ENCODE peak calls at places on chromosomes 7 and 10, in five cellular contexts. Y is SK-N-SH, K is GM12878, Z is K562, Q is HepG2. O is an unnamed sample.

GRCh38 chr7:50663396-50664102 is 98.3 kb upstream of the DDC start:
- DNase-seq in Q (no peak), Z (no peak), Y (no peak), K (no peak), O (no peak)

GRCh38 chr7:2596636-2597635 is 34.9 kb upstream of the TTYH3 start:
- DNase-seq in Q (no peak), Z (no peak), Y (no peak), K (no peak), O (no peak)

GRCh38 chr7:158645842-158646241 is 58.2 kb upstream of the PTPRN2 start:
- DNase-seq in Z (no peak), Y (no peak), K (no peak), Q (no peak), O (no peak)

GRCh38 chr10:120984221-120984620 is 133.1 kb downstream of the WDR11 start:
- DNase-seq in Q (no peak), Z (no peak), Y (no peak), K (no peak), O (no peak)

GRCh38 chr7:1026721-1027151 is 17.6 kb upstream of the GPR146 start:
- DNase-seq in Y (no peak), Q (no peak), Z (no peak), K (no peak), O (no peak)

GRCh38 chr7:55144333-55144954 is 125.6 kb downstream of the EGFR start:
- DNase-seq in Q (no peak), Z (peak), K (no peak), Y (peak), O (no peak)

GRCh38 chr10:75048669-75049098 is 62.8 kb upstream of the SAMD8 start:
- DNase-seq in Z (no peak), Y (no peak), Q (no peak), K (no peak), O (no peak)

GRCh38 chr10:110410329-110411046 is 87.2 kb upstream of the DUSP5 start:
- DNase-seq in Z (peak), Q (peak), K (no peak), Y (no peak), O (no peak)

GRCh38 chr10:3987142-3987974 is 202.3 kb upstream of the KLF6 start:
- DNase-seq in Q (no peak), Y (peak), Z (no peak), K (no peak), O (no peak)

GRCh38 chr10:43304687-43305333 is 37.9 kb upstream of the RASGEF1A start:
- DNase-seq in K (no peak), Y (peak), Q (no peak), Z (no peak), O (peak)

GRCh38 chr10:110827872-110828271 is 43.9 kb upstream of the PDCD4 start:
- DNase-seq in Y (no peak), K (no peak), Q (no peak), Z (no peak), O (no peak)

GRCh38 chr7:157997080-157997440 is 590.6 kb downstream of the PTPRN2 start:
- DNase-seq in K (no peak), Q (no peak), Y (no peak), Z (no peak), O (no peak)

GRCh38 chr7:154204046-154204445 is 151.8 kb downstream of the DPP6 start:
- DNase-seq in Q (no peak), Y (no peak), K (no peak), Z (no peak), O (no peak)

GRCh38 chr10:114749014-114749413 is 72.6 kb upstream of the FHIP2A start:
- DNase-seq in Y (no peak), K (no peak), Q (no peak), Z (peak), O (no peak)

GRCh38 chr7:94980418-94981142 is 73.2 kb downstream of the PPP1R9A start:
- DNase-seq in K (no peak), Y (no peak), Q (peak), Z (no peak), O (no peak)

GRCh38 chr10:69327463-69328345 is 49.4 kb downstream of the HK1 start:
- DNase-seq in K (no peak), Y (no peak), Z (peak), Q (no peak), O (peak)

GRCh38 chr10:408223-408622 is 273.0 kb downstream of the ZMYND11 start:
- DNase-seq in Q (no peak), Y (no peak), Z (no peak), K (no peak), O (no peak)

GRCh38 chr7:100155553-100156317 is 2.8 kb downstream of the TRAPPC14 start:
- DNase-seq in Z (no peak), Y (peak), K (no peak), Q (no peak), O (no peak)

GRCh38 chr10:90007226-90007625 is 305.8 kb downstream of the KIF20B start:
- DNase-seq in Y (no peak), K (no peak), Q (no peak), Z (no peak), O (no peak)

GRCh38 chr7:135925205-135925604 is 52.0 kb downstream of the MTPN start:
- DNase-seq in Z (no peak), K (no peak), Y (no peak), Q (no peak), O (no peak)

GRCh38 chr7:76089865-76090495 is 42.1 kb downstream of the MDH2 start:
- DNase-seq in K (peak), Q (no peak), Y (no peak), Z (no peak), O (no peak)

GRCh38 chr10:97538401-97538800 is 34.2 kb upstream of the ANKRD2 start:
- DNase-seq in Z (no peak), Q (no peak), K (no peak), Y (no peak), O (no peak)

GRCh38 chr10:18293536-18294510 is 153.6 kb downstream of the CACNB2 start:
- DNase-seq in Q (no peak), Z (no peak), K (peak), Y (no peak), O (no peak)

GRCh38 chr7:92255308-92255707 is 9.5 kb downstream of the ANKIB1 start:
- DNase-seq in Q (no peak), Z (peak), Y (no peak), K (no peak), O (no peak)

GRCh38 chr10:21327239-21327993 is 198.1 kb downstream of the SKIDA1 start:
- DNase-seq in K (no peak), Q (no peak), Y (no peak), Z (no peak), O (no peak)

GRCh38 chr7:155824195-155824915 is 12.1 kb upstream of the SHH start:
- DNase-seq in Z (no peak), K (no peak), Y (no peak), Q (no peak), O (no peak)
- TF ChIP-seq REST in Z (no peak), K (no peak), Y (no peak), Q (no peak), O (no peak)

GRCh38 chr7:139893999-139894398 is 64.9 kb downstream of the TBXAS1 start:
- DNase-seq in Z (no peak), Q (no peak), K (no peak), Y (no peak), O (no peak)

GRCh38 chr7:139887895-139888518 is 58.9 kb downstream of the TBXAS1 start:
- DNase-seq in Y (no peak), Q (no peak), Z (peak), K (no peak), O (no peak)

GRCh38 chr7:139886899-139887298 is 57.8 kb downstream of the TBXAS1 start:
- DNase-seq in Q (no peak), Y (no peak), Z (no peak), K (no peak), O (no peak)

GRCh38 chr7:139886206-139886605 is 57.1 kb downstream of the TBXAS1 start:
- DNase-seq in Z (no peak), Q (no peak), K (no peak), Y (no peak), O (peak)

DNA sequence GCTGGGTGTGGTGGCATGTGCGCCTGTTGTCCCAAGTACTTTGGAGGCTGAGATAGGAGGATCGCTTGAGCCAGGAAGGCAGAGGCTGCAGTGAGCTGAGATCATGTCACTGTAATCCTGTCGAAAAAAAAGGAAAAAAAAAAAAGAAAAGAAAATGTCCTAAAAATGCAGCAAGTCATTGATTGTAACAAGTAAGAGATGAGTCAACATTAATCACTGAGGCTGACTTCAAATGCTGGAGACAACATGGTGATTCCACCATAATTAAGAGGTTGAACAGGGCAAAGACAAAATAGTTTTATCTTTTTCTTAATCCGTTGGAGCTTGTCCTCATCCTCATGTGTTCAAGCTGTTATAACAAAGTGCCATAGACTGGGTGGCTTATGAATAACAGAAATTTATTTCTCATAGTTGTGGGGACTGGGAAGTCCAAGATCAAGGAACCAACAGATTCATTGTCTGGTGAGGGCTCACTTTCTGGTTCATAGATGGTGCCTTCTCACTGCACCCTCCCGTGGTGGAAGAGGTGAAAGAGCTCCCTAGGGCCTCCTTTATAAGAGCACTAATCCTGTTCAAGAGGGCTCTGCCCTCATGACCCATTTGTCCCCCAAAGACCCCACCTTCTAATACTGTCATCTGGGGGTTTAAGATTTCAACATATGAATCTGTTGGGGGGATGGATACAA is 60.3 kb downstream of the TBXAS1 start:
- DNase-seq in K (no peak), Z (no peak), Q (peak), Y (no peak), O (no peak)
- TF ChIP-seq GABPA in K (no peak), Z (no peak), Q (no peak), Y (no peak), O (no peak)

DNA sequence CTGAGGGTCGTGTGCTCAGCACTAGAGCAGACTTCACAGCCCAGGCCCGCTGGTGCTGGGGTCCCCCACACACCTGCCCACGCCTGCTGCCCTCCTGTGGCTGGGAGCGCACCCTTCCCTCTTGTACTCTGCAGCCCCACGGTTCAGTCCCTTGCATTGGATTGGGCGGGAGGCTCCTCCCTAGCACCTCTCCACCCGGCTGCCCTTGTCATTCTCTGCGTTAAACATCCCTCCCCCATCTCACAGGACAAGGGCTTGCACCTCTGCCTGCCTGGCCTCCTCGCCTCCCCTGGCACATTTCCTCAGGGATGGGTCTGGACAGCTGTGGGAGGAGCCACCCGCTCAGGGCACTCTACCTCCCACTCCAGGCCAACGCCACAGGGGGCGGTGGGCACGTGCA is 68.7 kb downstream of the ALOX5 start:
- DNase-seq in Y (no peak), Q (no peak), K (no peak), Z (peak), O (no peak)
- TF ChIP-seq REST in Y (no peak), Q (no peak), K (no peak), Z (no peak), O (no peak)

GRCh38 chr10:29067161-29067560 is 221.7 kb upstream of the LYZL1 start:
- DNase-seq in Z (no peak), Q (no peak), K (no peak), Y (no peak), O (no peak)

GRCh38 chr10:29069952-29070351 is 218.9 kb upstream of the LYZL1 start:
- DNase-seq in Y (no peak), Z (no peak), K (no peak), Q (no peak), O (no peak)

GRCh38 chr10:29068984-29069383 is 219.9 kb upstream of the LYZL1 start:
- DNase-seq in K (no peak), Y (no peak), Z (no peak), Q (no peak), O (no peak)

GRCh38 chr10:29068302-29068701 is 220.6 kb upstream of the LYZL1 start:
- DNase-seq in Q (no peak), Y (no peak), Z (no peak), K (no peak), O (no peak)

DNA sequence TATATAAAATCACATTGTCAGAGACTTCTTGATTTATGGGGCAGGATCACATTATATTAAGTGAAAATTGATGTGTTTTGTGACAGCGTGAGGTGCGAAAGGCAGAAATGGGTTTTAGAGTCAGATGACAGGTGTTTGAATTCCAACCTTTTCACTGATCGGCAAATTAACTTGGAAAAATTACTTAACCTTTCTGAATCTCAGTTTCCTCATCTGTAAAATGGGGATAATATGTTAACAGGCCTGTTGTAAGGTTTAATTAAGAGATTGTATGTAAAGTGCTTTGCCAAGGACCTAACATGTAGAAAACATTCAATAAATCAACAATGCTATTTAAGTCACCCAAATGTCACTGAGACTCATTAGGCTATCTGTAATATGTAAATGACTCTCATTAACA is 221.2 kb upstream of the LYZL1 start:
- DNase-seq in Y (no peak), Q (no peak), K (no peak), Z (no peak), O (no peak)
- TF ChIP-seq GABPA in Y (no peak), Q (no peak), K (no peak), Z (no peak), O (no peak)

GRCh38 chr10:8128511-8128910 is 74.0 kb downstream of the GATA3 start:
- DNase-seq in Y (no peak), K (no peak), Z (no peak), Q (no peak), O (no peak)

GRCh38 chr10:8129438-8129837 is 75.0 kb downstream of the GATA3 start:
- DNase-seq in Z (no peak), Q (no peak), K (no peak), Y (no peak), O (no peak)

GRCh38 chr10:8136745-8137144 is 82.3 kb downstream of the GATA3 start:
- DNase-seq in Z (no peak), Y (no peak), K (no peak), Q (no peak), O (no peak)

GRCh38 chr10:8133146-8133545 is 78.7 kb downstream of the GATA3 start:
- DNase-seq in Z (no peak), Y (no peak), K (peak), Q (no peak), O (no peak)

GRCh38 chr10:8130973-8131911 is 76.8 kb downstream of the GATA3 start:
- DNase-seq in Q (no peak), K (peak), Z (no peak), Y (no peak), O (no peak)
- TF ChIP-seq REST in Q (no peak), K (no peak), Z (no peak), Y (no peak), O (no peak)

DNA sequence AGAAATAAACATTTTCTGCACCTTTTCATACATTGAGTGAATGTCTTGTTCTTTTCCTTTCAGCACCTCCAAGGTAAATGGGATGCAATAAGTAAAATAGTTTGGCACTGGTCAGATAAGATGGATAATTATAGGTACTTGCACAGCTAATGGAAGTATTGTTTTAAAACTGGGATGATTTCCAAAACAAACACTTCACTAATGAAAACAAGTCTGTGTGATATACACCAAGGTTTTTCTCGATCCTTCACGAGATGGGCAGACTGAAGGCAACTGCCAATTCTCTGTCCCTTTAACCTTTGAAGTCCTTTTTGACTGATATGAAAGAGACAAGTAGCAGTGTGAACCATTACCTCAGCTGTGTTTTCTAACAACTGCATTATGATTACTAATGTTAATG is 423.8 kb downstream of the GFRA1 start:
- DNase-seq in Z (no peak), Q (no peak), K (no peak), Y (no peak), O (no peak)
- TF ChIP-seq GABPA in Z (no peak), Q (no peak), K (no peak), Y (no peak), O (no peak)

O was measured in HL-60.